ENCODE peak calls at places on chromosomes 1 and 21, in seven cellular contexts. G is naive thymus-derived CD4-positive, alpha-beta T cell; O is CD8-positive, alpha-beta memory T cell; Z is ascending aorta; F is cardiac muscle cell; X is Peyer's patch; E is mammary epithelial cell. A is an unnamed sample. For H3K4me1, the result is how much of the 10 kb centered on the place peaks cover.

GRCh38 chr1:206513312-206514111 is 6.2 kb downstream of the RASSF5 start:
- DNase-seq in G (no peak), O (no peak), Z (peak), F (no peak), X (peak), E (peak), A (peak)

GRCh38 chr1:61279570-61279969 is 197.2 kb downstream of the NFIA start:
- DNase-seq in G (no peak), O (no peak), Z (no peak), F (peak), X (no peak), E (no peak), A (no peak)

GRCh38 chr1:165365344-165365743 is 8.8 kb upstream of the LMX1A start:
- DNase-seq in G (no peak), O (no peak), Z (no peak), F (no peak), X (no peak), E (peak), A (no peak)

GRCh38 chr1:211788626-211789025 is 41.9 kb downstream of the LPGAT1 start:
- DNase-seq in G (no peak), O (no peak), Z (no peak), F (no peak), X (no peak), E (no peak), A (no peak)

GRCh38 chr1:232684331-232685105 is 54.6 kb upstream of the SIPA1L2 start:
- DNase-seq in G (no peak), O (no peak), Z (no peak), F (no peak), X (no peak), E (peak), A (no peak)

GRCh38 chr1:247373721-247374141 is 42.1 kb upstream of the ZNF496 start:
- DNase-seq in G (peak), O (peak), Z (no peak), F (peak), X (peak), E (peak), A (peak)

GRCh38 chr21:35050348-35051286 is 1.5 kb upstream of the RUNX1 start:
- DNase-seq in G (no peak), O (no peak), Z (no peak), F (no peak), X (no peak), E (peak), A (no peak)

GRCh38 chr1:230426246-230427101 is at the start of gene PGBD5:
- DNase-seq in G (peak), O (peak), Z (no peak), F (peak), X (peak), E (peak), A (peak)

GRCh38 chr1:119007343-119007671 is 19.2 kb upstream of the TBX15 start:
- DNase-seq in G (no peak), O (no peak), Z (no peak), F (no peak), X (no peak), E (no peak), A (no peak)

GRCh38 chr21:34511154-34511553 is 856 bp downstream of the KCNE1 start:
- DNase-seq in G (no peak), O (no peak), Z (no peak), F (no peak), X (no peak), E (peak), A (no peak)

GRCh38 chr1:164602142-164602429 is 43.1 kb downstream of the PBX1 start:
- DNase-seq in G (no peak), O (no peak), Z (no peak), F (no peak), X (no peak), E (peak), A (no peak)

GRCh38 chr1:100893718-100894117 is 924 bp downstream of the EXTL2 start:
- DNase-seq in G (no peak), O (no peak), Z (no peak), F (no peak), X (no peak), E (no peak), A (no peak)
- H3K27ac ChIP-seq in G (peak), O (peak), Z (no peak), F (no peak), X (no peak), E (peak), A (no peak)

DNA sequence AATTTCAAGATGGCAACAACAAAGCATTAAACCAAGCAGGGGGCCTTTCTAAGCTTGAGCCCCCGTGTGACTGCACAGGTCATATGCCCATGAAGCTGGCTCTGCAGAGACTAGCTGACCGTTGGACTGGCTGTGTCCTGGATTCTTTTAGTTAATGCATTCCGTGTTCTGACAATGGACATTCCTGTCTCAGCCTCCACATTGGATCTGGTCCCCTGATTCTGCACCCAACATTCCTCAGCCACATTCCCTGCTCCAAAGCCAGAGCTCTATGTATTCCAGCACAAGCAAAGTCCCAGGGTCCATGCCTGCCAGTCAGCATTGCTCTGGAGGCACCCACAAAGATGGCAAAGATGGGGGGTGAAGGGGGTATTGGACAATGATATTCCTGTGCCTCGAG is 5.1 kb upstream of the NAV1 start:
- DNase-seq in G (no peak), O (no peak), Z (no peak), F (no peak), X (no peak), E (no peak), A (no peak)
- H3K4me1 ChIP-seq in G (under half), O (under half), Z (half or more), F (under half), X (under half), E (under half), A (under half)

GRCh38 chr1:182664281-182664680 is 20.1 kb downstream of the RGS8 start:
- DNase-seq in G (no peak), O (no peak), Z (no peak), F (peak), X (no peak), E (no peak), A (no peak)
- H3K27ac ChIP-seq in G (no peak), O (no peak), Z (no peak), F (no peak), X (no peak), E (no peak), A (no peak)

GRCh38 chr1:209652873-209653401 is 712 bp upstream of the LAMB3 start:
- DNase-seq in G (no peak), O (no peak), Z (no peak), F (peak), X (peak), E (peak), A (peak)

GRCh38 chr1:209657140-209657879 is 5.1 kb upstream of the LAMB3 start:
- DNase-seq in G (no peak), O (no peak), Z (no peak), F (no peak), X (no peak), E (peak), A (peak)

GRCh38 chr1:209653915-209654351 is 1.7 kb upstream of the LAMB3 start:
- DNase-seq in G (no peak), O (no peak), Z (no peak), F (no peak), X (peak), E (peak), A (no peak)

GRCh38 chr1:209655832-209656231 is 3.6 kb upstream of the LAMB3 start:
- DNase-seq in G (no peak), O (no peak), Z (no peak), F (no peak), X (peak), E (peak), A (no peak)

GRCh38 chr1:209655412-209655811 is 3.2 kb upstream of the LAMB3 start:
- DNase-seq in G (no peak), O (no peak), Z (no peak), F (no peak), X (no peak), E (peak), A (no peak)
- H3K4me1 ChIP-seq in G (under half), O (under half), Z (under half), F (under half), X (under half), E (half or more), A (half or more)

GRCh38 chr1:65882091-65882490 is 89.4 kb downstream of the PDE4B start:
- DNase-seq in G (no peak), O (no peak), Z (no peak), F (no peak), X (no peak), E (no peak), A (no peak)
- H3K27ac ChIP-seq in G (no peak), O (no peak), Z (no peak), F (no peak), X (no peak), E (no peak), A (no peak)

DNA sequence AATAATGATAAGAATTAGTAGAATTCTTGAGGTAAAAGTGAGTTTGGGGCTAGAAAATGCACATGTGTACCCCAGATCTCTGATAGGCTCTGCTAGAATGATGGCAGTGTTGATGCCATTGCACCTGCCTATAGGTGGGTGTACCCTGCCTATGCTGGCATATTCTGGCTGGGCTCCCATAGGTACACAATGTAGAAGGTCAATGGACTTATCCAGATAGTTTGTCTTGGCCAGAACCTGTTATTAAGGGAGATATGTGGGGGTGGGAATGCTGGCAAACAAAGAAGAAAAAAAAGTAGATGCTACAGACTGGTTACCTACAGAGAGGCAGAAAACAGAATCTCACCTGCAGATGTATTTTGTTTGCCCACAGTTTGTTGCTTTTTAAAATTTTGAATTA is 14.1 kb upstream of the KLHDC8A start:
- DNase-seq in G (no peak), O (no peak), Z (no peak), F (no peak), X (no peak), E (no peak), A (no peak)
- H3K4me1 ChIP-seq in G (under half), O (under half), Z (under half), F (under half), X (under half), E (under half), A (under half)

DNA sequence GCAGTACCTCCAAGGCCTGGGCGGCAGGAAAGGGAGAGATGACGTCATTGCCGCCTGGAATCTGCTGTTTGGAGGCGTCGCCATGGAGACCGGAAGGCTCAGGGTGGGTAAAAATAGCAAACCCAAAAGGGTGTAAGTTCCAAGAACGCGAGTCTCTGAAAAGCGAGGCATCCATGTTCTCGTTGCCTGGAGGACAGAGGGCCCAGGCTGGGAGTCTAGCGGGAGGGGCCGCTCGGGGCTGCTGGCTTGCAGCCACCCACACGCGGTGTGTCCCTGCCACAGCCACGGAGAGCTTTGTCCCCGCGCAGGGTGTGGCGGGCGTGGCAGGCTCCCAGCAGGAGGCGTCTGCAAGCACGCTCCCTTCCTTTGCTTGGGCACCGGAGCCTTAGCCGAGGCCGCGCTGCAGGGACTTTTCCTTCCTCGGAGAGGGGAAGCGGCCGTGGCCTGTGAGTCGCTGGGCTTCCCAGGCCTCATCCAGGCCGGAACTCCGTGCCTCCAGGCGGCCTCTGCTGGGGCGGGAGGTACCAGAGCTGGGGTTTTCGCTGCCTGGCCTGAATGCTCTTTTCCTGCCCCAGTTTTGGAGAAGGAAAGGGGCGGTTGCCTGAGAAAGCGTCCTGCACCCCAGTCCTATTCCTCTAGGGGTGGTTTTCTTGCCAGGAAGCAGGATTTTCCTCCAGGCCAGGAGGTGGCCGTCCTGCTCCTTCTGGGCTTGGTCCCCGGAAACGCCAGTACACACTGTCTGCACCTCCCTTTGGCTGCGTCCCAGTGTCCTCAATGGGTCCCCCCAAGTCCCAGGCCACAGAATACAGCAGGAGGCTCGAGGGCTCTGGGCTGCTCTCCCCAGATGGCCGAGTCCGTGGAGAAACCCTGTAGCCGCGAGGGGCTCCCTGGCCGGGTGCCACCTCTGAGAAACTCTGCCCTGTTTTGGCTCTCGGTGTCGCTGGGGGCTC is 15.3 kb upstream of the SKI start:
- DNase-seq in G (peak), O (peak), Z (peak), F (peak), X (peak), E (peak), A (peak)
- H3K27ac ChIP-seq in G (peak), O (peak), Z (peak), F (peak), X (peak), E (peak), A (peak)

GRCh38 chr1:27542463-27543273 is 52.7 kb upstream of the WASF2 start:
- DNase-seq in G (no peak), O (no peak), Z (no peak), F (peak), X (peak), E (peak), A (no peak)
- H3K4me1 ChIP-seq in G (under half), O (under half), Z (half or more), F (under half), X (under half), E (half or more), A (half or more)

A was measured in SJSA1.